ENCODE peak calls at places on chromosomes 13 and 19, in eight cellular contexts. Y, Q, W, G, L, Z, H and U are unnamed samples. For H3K4me1, the result is how much of the 10 kb centered on the place peaks cover.

GRCh38 chr19:45564131-45564780 is 20.3 kb downstream of the OPA3 start:
- DNase-seq in Y (no peak), L (no peak), Q (no peak), H (no peak), Z (no peak), G (no peak), W (no peak), U (no peak)

GRCh38 chr13:100280681-100281080 is 191.8 kb downstream of the PCCA start:
- DNase-seq in Q (no peak), W (no peak), Y (no peak), L (no peak), G (peak), Z (no peak), H (no peak), U (no peak)

GRCh38 chr13:41306271-41307150 is 4.6 kb upstream of the NAA16 start:
- DNase-seq in G (no peak), H (no peak), Y (no peak), W (peak), Q (no peak), Z (no peak), L (no peak), U (no peak)

GRCh38 chr19:56839665-56840451 is 668 bp downstream of the PEG3 start:
- DNase-seq in L (peak), G (no peak), W (no peak), Q (peak), Y (no peak), Z (no peak), H (peak), U (no peak)

GRCh38 chr13:109684836-109685602 is 101.4 kb downstream of the IRS2 start:
- DNase-seq in W (no peak), L (peak), H (no peak), Q (no peak), G (peak), Z (no peak), Y (peak), U (no peak)

GRCh38 chr13:90416519-90416918 is 931.0 kb upstream of the MIR17HG start:
- DNase-seq in H (no peak), Q (no peak), W (no peak), L (peak), Z (no peak), G (peak), Y (no peak), U (no peak)

GRCh38 chr13:106610511-106610910 is 42.6 kb upstream of the ARGLU1 start:
- DNase-seq in H (no peak), Y (no peak), Q (no peak), Z (no peak), G (peak), L (peak), W (no peak), U (no peak)

GRCh38 chr13:27370305-27370853 is 54.0 kb upstream of the GTF3A start:
- DNase-seq in H (no peak), Z (no peak), L (peak), Q (no peak), G (no peak), W (no peak), Y (no peak), U (no peak)

GRCh38 chr13:84607614-84608013 is 725.3 kb upstream of the SLITRK1 start:
- DNase-seq in L (peak), Z (no peak), G (peak), H (no peak), W (no peak), Y (no peak), Q (no peak), U (no peak)

GRCh38 chr19:1944088-1944915 is 3.3 kb downstream of the CSNK1G2 start:
- DNase-seq in Z (no peak), H (no peak), Q (no peak), Y (no peak), L (no peak), G (no peak), W (no peak), U (no peak)

GRCh38 chr13:106418556-106418955 is 116.9 kb downstream of the EFNB2 start:
- DNase-seq in Q (no peak), G (peak), H (no peak), L (peak), W (no peak), Y (no peak), Z (no peak), U (no peak)

GRCh38 chr19:40223135-40223822 is 3.2 kb downstream of the CCNP start:
- DNase-seq in Q (no peak), H (no peak), W (no peak), G (no peak), L (peak), Y (no peak), Z (no peak), U (peak)

GRCh38 chr13:25796474-25796873 is 255.3 kb downstream of the SHISA2 start:
- DNase-seq in L (peak), Z (no peak), W (no peak), Q (no peak), H (no peak), G (no peak), Y (no peak), U (no peak)

GRCh38 chr19:56403261-56403660 is 871 bp upstream of the ZNF583 start:
- DNase-seq in H (no peak), Y (no peak), L (no peak), G (no peak), Q (no peak), Z (no peak), W (no peak), U (no peak)

GRCh38 chr19:892243-892996 is 567 bp downstream of the MED16 start:
- DNase-seq in H (no peak), Q (no peak), L (no peak), W (no peak), Y (no peak), Z (no peak), G (no peak), U (no peak)

GRCh38 chr13:34591801-34592454 is 350.1 kb upstream of the NBEA start:
- DNase-seq in H (no peak), L (no peak), Y (no peak), Q (no peak), G (no peak), Z (no peak), W (no peak), U (no peak)

GRCh38 chr13:70950664-70951063 is 842.4 kb upstream of the KLHL1 start:
- DNase-seq in Q (no peak), Z (no peak), Y (no peak), H (no peak), L (no peak), W (no peak), G (no peak), U (no peak)

GRCh38 chr13:110492299-110493160 is 69.0 kb downstream of the RAB20 start:
- DNase-seq in Z (no peak), H (no peak), L (no peak), G (no peak), Y (no peak), W (no peak), Q (no peak), U (no peak)

GRCh38 chr19:45097776-45098520 is 5.0 kb downstream of the PPP1R37 start:
- DNase-seq in H (no peak), W (peak), Y (peak), G (peak), Z (no peak), Q (peak), L (peak), U (no peak)

GRCh38 chr19:41937976-41938375 is 9.7 kb upstream of the ERFL start:
- DNase-seq in Z (no peak), W (no peak), Y (no peak), G (no peak), H (no peak), L (no peak), Q (no peak), U (no peak)

GRCh38 chr19:34327851-34328250 is 37.1 kb upstream of the GPI start:
- DNase-seq in Y (no peak), L (no peak), G (no peak), W (no peak), Q (no peak), Z (no peak), H (no peak), U (no peak)

GRCh38 chr13:96346846-96347367 is 257.0 kb downstream of the HS6ST3 start:
- DNase-seq in Y (no peak), Q (no peak), W (no peak), L (no peak), H (no peak), Z (no peak), G (no peak), U (no peak)

GRCh38 chr13:37777676-37778075 is 91.9 kb downstream of the TRPC4 start:
- DNase-seq in H (no peak), Z (no peak), G (no peak), W (no peak), Y (no peak), L (no peak), Q (no peak), U (no peak)

GRCh38 chr13:37775871-37776270 is 93.7 kb downstream of the TRPC4 start:
- DNase-seq in L (no peak), Y (no peak), Z (no peak), H (no peak), G (no peak), W (no peak), Q (no peak), U (no peak)
- H3K27ac ChIP-seq in L (no peak), Y (no peak), Z (no peak), H (no peak), G (no peak), W (no peak), Q (no peak), U (no peak)

GRCh38 chr19:55078996-55079395 is 3.3 kb downstream of the EPS8L1 start:
- DNase-seq in Q (no peak), L (no peak), G (no peak), Z (no peak), W (no peak), Y (no peak), H (no peak), U (no peak)

GRCh38 chr19:55079400-55080038 is 3.9 kb downstream of the EPS8L1 start:
- DNase-seq in Y (no peak), G (no peak), Z (no peak), H (no peak), W (no peak), L (no peak), Q (no peak), U (no peak)

GRCh38 chr19:55081773-55082022 is 6.0 kb downstream of the EPS8L1 start:
- DNase-seq in G (no peak), Y (no peak), L (no peak), W (no peak), Q (no peak), H (no peak), Z (no peak), U (no peak)

GRCh38 chr19:55080915-55081772 is 5.5 kb downstream of the EPS8L1 start:
- DNase-seq in H (peak), Q (peak), Z (peak), W (peak), Y (no peak), G (peak), L (no peak), U (peak)

DNA sequence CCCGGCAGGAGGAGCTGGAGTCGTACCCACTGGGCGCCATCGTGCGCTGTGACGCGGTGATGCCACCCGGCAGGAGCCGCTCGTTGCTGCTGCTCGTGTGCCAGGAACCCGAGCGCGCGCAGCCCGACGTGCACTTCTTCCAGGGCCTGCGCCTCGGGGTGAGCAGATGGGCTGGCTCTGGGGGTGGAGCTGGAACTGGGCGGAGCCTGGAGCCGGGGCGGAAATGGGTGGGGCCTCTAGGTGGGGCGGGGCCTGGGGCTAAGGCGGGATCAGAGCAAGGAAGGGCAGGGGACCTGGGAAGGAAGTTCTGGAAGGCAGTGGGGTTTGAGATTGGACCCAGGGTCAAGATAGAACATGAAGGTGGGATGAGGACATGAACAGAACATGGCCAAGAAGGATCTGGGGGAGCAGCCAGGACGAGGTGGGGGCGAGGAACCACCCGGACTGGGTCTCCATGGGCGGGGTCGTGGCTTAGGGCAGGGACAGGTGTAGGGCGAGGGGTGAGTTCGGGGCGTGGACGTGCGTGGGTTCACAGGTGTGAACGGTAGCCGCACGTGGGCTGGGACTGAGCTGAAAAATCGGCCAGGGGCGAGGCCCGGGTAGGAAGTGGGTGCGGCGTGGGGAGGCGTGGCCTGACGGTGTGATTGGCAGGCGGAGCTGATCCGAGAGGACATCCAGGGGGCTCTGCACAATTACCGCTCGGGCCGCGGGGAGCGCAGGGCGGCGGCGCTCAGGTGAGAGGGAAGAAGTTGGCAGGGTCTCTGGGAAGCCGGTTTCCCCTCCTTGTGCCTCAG is 4.6 kb downstream of the EPS8L1 start:
- DNase-seq in Z (peak), H (peak), L (no peak), Y (no peak), W (peak), G (peak), Q (peak), U (peak)
- H3K4me3 ChIP-seq in Z (peak), H (no peak), L (no peak), Y (no peak), W (peak), G (peak), Q (peak), U (peak)

DNA sequence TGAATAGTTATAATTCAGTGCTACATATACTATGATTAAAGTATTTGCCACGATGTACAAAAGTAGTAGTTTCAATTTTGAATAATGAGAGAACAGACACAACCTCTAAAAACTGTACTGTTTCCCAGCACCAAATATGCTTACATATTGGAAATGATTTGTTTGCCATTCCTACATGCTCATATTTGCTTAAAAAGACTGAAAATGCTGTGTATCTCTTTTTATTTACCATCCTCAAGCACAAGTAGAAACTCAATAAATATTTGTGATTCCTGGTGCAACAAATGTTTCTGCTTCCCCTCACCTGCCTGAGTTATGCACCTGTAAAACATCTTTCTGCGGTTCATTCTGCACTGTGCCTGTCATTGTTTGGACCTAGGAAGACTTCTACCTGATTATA is 512.2 kb downstream of the DCT start:
- DNase-seq in G (no peak), Y (no peak), Q (no peak), W (no peak), L (no peak), H (no peak), Z (no peak), U (no peak)
- H3K4me1 ChIP-seq in G (under half), Y (under half), Q (under half), W (under half), L (under half), H (under half), Z (under half), U (under half)

DNA sequence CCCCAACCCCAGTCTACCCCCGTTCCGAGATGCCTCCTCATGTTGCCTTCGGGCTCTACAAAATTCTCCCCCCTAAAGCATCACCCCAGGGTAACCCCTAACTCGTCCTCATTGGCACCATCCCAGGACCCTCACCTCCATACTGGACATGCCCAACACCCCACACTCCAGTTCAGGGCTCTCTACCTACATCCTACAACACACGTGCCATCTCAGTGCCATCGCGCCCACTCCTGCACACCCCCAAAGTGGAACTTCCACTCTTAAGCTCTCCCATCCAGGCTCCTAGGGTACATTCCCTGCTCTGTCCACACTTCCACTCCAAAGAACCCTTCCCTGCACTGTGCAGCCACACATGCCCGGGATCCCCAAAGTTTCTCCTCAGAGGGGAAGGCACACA is 827 bp upstream of the FKRP start:
- DNase-seq in L (no peak), Q (no peak), G (no peak), H (no peak), W (no peak), Z (no peak), Y (no peak), U (no peak)
- H3K27ac ChIP-seq in L (no peak), Q (peak), G (peak), H (no peak), W (peak), Z (peak), Y (no peak), U (peak)

GRCh38 chr13:28451482-28452217 is 43.3 kb downstream of the FLT1 start:
- DNase-seq in Z (no peak), G (no peak), W (no peak), L (no peak), Q (no peak), H (no peak), Y (no peak), U (no peak)

GRCh38 chr13:28448959-28449358 is 46.0 kb downstream of the FLT1 start:
- DNase-seq in H (no peak), L (no peak), G (no peak), Z (no peak), Y (no peak), Q (no peak), W (no peak), U (no peak)

GRCh38 chr13:28455580-28456194 is 39.2 kb downstream of the FLT1 start:
- DNase-seq in G (no peak), Q (no peak), H (no peak), L (no peak), W (no peak), Y (no peak), Z (no peak), U (no peak)

GRCh38 chr13:28449826-28450773 is 44.8 kb downstream of the FLT1 start:
- DNase-seq in W (no peak), Q (no peak), H (no peak), Z (no peak), L (peak), G (no peak), Y (no peak), U (no peak)

DNA sequence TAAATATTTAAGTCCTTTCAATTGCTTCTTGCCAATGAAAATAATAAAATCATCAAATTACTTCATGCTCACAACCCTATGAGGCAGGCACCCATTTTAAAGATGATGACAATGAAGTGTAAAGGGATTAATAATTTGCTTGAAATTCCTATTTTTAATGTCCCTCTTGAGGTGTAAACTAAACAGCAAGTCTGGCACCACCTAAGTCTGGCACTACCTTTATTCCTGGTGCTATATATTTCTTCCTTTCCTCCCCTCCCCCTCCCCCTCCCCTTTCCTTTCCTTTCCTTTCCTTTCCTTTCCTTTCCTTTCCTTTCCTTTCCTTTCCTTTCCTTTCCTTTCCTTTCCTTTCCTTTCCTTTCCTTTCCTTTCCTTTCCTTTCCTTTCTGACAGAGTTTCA is 42.2 kb downstream of the FLT1 start:
- DNase-seq in G (no peak), L (no peak), H (no peak), W (no peak), Z (no peak), Q (no peak), Y (no peak), U (no peak)
- H3K4me3 ChIP-seq in G (no peak), L (no peak), H (no peak), W (no peak), Z (no peak), Q (no peak), Y (no peak), U (no peak)

GRCh38 chr19:35741216-35741541 is 1.1 kb downstream of the IGFLR1 start:
- DNase-seq in Y (no peak), L (no peak), H (no peak), Z (no peak), W (no peak), Q (no peak), G (no peak), U (no peak)
- H3K4me1 ChIP-seq in Y (under half), L (under half), H (under half), Z (under half), W (under half), Q (under half), G (under half), U (half or more)

GRCh38 chr13:103388839-103389238 is 322.6 kb upstream of the SLC10A2 start:
- DNase-seq in Z (no peak), Q (no peak), G (no peak), H (no peak), L (peak), W (no peak), Y (no peak), U (no peak)

DNA sequence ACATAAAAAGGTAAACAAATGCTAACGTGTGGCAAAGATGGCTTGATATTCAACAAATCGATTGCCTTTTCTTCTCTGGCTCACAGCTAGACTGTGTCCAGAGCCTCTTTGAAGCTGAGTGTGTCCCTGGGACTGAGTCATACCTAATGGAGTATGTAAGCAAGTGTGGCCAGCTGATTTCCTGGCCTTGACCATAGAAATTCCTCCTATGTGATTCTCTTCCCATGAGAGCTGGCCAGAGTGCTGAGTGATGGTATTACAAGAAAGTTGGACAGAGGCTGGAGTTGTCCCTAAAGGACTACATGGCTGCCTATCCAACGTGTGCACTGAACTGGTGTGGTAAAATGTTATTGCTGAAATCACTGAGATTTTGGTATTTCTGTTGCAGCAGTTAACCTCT is 320.1 kb upstream of the SLC10A2 start:
- DNase-seq in H (no peak), W (peak), Q (no peak), L (peak), Z (no peak), G (peak), Y (no peak), U (no peak)
- H3K27ac ChIP-seq in H (no peak), W (no peak), Q (no peak), L (no peak), Z (no peak), G (no peak), Y (no peak), U (no peak)

GRCh38 chr19:11323601-11324078 is 15.8 kb downstream of the RAB3D start:
- DNase-seq in W (no peak), L (no peak), Q (no peak), G (no peak), Z (no peak), H (no peak), Y (no peak), U (no peak)
- H3K4me3 ChIP-seq in W (no peak), L (no peak), Q (peak), G (no peak), Z (no peak), H (no peak), Y (peak), U (no peak)

DNA sequence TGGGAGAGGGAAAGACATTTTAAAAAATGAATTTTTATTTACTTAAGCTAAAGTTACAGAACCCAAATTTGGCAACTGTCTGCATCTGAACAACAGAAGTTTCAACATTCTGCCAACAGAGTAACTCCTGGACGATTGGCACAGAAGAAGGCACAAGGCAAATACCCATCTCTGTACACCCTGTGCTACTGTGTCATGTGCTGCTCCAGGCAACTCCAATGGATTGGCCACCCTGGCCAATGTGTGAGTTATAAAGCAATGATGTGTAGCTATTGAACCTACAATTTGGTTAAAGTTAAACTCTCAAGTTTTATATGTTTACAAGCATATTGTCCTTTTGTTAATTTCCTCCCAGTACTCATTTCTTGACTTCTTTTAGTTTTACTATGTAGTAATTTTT is 6.1 kb downstream of the STARD13 start:
- DNase-seq in Y (no peak), Q (no peak), L (peak), G (no peak), H (no peak), Z (no peak), W (peak), U (no peak)
- H3K4me1 ChIP-seq in Y (half or more), Q (half or more), L (half or more), G (half or more), H (under half), Z (under half), W (half or more), U (under half)